ENCODE peak calls at places on chromosome 1, in eight cellular contexts. Z is mesothelial cell of epicardium, V is epithelial cell of esophagus, A is AG09319, K is A549, J is MM.1S, E is tibial nerve, S is thyroid gland. R is an unnamed sample.

GRCh38 chr1:95115708-95116137 is 1.4 kb upstream of the TLCD4 start:
- DNase-seq in S (no peak), A (no peak), K (no peak), Z (no peak), J (no peak), V (peak; percentile 72), E (no peak), R (no peak)

GRCh38 chr1:15352122-15352957 is 57.3 kb upstream of the EFHD2 start:
- DNase-seq in A (no peak), Z (no peak), S (peak; percentile 37), K (peak; percentile 88), J (no peak), E (no peak), V (peak; percentile 93), R (no peak)

GRCh38 chr1:179781962-179782361 is 38.9 kb downstream of the FAM163A start:
- DNase-seq in V (no peak), E (no peak), J (no peak), K (no peak), A (no peak), S (no peak), Z (no peak), R (no peak)

GRCh38 chr1:94422115-94422820 is 4.1 kb downstream of the ABCD3 start:
- DNase-seq in E (no peak), J (no peak), K (no peak), Z (no peak), A (no peak), V (peak; percentile 74), S (no peak), R (no peak)

GRCh38 chr1:225462714-225463574 is 35.1 kb upstream of the LBR start:
- DNase-seq in S (no peak), A (no peak), Z (no peak), E (no peak), V (peak; percentile 32), K (no peak), J (no peak), R (no peak)

GRCh38 chr1:91805343-91805801 is 80.6 kb downstream of the TGFBR3 start:
- DNase-seq in K (no peak), V (no peak), A (no peak), Z (no peak), E (no peak), J (no peak), S (no peak), R (no peak)

GRCh38 chr1:170001266-170001665 is 73.2 kb downstream of the KIFAP3 start:
- DNase-seq in E (no peak), J (no peak), A (no peak), Z (no peak), V (no peak), K (no peak), S (no peak), R (no peak)

GRCh38 chr1:89843279-89844121 is 22.7 kb downstream of the LRRC8D start:
- DNase-seq in V (peak; percentile 69), A (no peak), K (peak; percentile 72), J (peak; percentile 81), Z (peak; percentile 71), S (peak; percentile 64), E (peak; percentile 35), R (peak; percentile 90)

GRCh38 chr1:167761400-167761799 is 39.6 kb downstream of the MPZL1 start:
- DNase-seq in J (no peak), V (no peak), A (no peak), E (no peak), K (no peak), Z (no peak), S (no peak), R (no peak)

GRCh38 chr1:156623946-156624813 is 5.0 kb downstream of the HAPLN2 start:
- DNase-seq in Z (peak; percentile 65), V (peak; percentile 48), K (peak; percentile 61), S (peak; percentile 25), A (no peak), J (peak; percentile 34), E (no peak), R (peak; percentile 72)

GRCh38 chr1:34346128-34346527 is 169.4 kb downstream of the C1orf94 start:
- DNase-seq in S (no peak), E (no peak), J (no peak), Z (no peak), A (no peak), K (no peak), V (no peak), R (no peak)
- TF ChIP-seq CTCF in S (no peak), E (no peak), J (no peak), Z (no peak), A (no peak), K (no peak), V (no peak), R (no peak)

DNA sequence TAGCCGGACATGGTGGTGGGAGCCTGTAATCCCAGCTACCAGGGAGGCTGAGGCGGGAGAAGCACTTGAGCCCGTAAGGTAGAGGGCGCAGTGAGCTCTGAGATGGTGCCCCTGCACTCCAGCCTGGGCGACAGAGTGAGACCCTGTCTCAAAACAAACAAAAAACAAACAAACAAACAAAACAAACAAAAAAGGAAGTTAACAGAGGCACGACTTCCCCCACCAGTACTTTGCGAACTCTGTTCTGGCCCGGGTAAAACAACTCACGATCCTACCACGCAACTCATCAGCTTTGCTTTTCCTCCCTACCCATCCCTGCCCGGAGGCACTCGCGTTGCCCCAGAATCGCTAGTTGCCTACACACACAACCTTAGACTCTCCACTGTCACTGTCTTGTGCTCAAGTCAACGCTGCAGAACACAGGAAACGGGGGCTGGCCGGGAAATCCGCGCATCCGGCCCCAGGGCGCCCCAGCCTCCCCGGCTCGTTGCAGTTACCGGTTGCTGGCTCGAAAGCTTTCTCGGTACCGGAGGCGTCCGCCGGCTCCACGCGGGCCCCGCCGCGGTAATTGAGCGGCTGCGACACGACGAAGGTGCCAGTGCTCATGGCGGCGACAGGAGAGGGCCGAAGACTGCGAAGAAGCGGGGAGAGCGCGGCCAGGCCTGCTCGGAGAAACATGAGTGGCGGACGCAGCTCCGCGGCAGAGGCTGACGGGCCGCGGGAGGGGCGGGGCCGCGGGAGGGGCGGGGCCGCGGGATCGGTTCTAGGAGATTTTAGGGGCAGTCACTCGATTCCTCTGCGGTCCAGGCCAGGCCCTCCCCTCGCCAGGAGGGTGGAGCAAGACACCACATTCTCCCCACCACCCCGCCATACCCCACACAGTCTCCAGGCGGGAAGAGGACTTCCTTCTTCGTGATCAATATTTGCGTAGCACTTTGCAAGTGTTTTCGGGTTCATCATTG is at the start of gene ALDH9A1:
- DNase-seq in E (peak; percentile 73), S (peak; percentile 84), J (peak; percentile 91), Z (peak; percentile 84), K (peak; percentile 86), V (peak; percentile 84), A (peak; percentile 52), R (peak; percentile 92)
- TF ChIP-seq CTCF in E (no peak), S (no peak), J (peak; percentile 51), Z (no peak), K (peak; percentile 58), V (peak; percentile 35), A (peak; percentile 30), R (peak; percentile 47)

GRCh38 chr1:2132222-2133038 is 62.1 kb downstream of the FAAP20 start:
- DNase-seq in S (no peak), K (no peak), A (no peak), E (peak; percentile 25), V (peak; percentile 86), J (no peak), Z (no peak), R (no peak)
- TF ChIP-seq CTCF in S (no peak), K (no peak), A (peak; percentile 72), E (peak; percentile 18), V (peak; percentile 4), J (no peak), Z (no peak), R (peak; percentile 21)

DNA sequence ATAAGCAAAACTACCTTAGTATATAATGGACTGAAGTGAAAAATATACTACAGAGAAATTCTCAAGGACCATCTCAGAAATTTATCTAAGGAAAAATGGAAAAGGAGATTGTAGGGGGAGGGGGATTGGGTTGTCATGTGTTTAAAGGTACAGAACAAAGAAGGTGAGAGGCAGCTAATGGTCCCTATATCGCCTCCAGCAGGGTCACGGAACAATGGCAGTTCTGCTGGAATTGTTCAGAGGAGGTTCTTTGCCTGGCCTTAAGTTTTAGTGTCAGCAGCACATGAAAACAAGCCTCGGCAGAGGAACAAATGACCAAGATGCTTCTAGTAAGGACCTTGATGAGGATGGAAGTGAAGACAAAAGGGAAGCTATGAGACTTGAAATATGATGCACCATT is 42.0 kb upstream of the RGS2 start:
- DNase-seq in E (no peak), J (no peak), Z (no peak), S (no peak), K (no peak), A (no peak), V (no peak), R (no peak)
- TF ChIP-seq CTCF in E (no peak), J (no peak), Z (no peak), S (no peak), K (no peak), A (no peak), V (no peak), R (no peak)

GRCh38 chr1:36658838-36659237 is 176.1 kb upstream of the CSF3R start:
- DNase-seq in E (no peak), Z (no peak), A (no peak), V (no peak), K (no peak), J (no peak), S (no peak), R (no peak)
- TF ChIP-seq CTCF in E (no peak), Z (no peak), A (no peak), V (no peak), K (no peak), J (no peak), S (no peak), R (no peak)

GRCh38 chr1:217569021-217569420 is 61.9 kb downstream of the GPATCH2 start:
- DNase-seq in V (no peak), J (no peak), K (no peak), E (no peak), A (peak; percentile 11), Z (no peak), S (no peak), R (no peak)
- TF ChIP-seq CTCF in V (no peak), J (no peak), K (no peak), E (no peak), A (no peak), Z (no peak), S (no peak), R (no peak)

GRCh38 chr1:237736372-237737029 is 154.2 kb downstream of the ZP4 start:
- DNase-seq in Z (no peak), S (no peak), V (peak; percentile 18), E (no peak), J (peak; percentile 56), K (no peak), A (no peak), R (no peak)
- TF ChIP-seq CTCF in Z (no peak), S (no peak), V (peak; percentile 35), E (no peak), J (peak; percentile 53), K (no peak), A (no peak), R (peak; percentile 7)

GRCh38 chr1:243712890-243713425 is 137.1 kb downstream of the AKT3 start:
- DNase-seq in S (no peak), J (no peak), Z (no peak), K (no peak), A (no peak), E (no peak), V (no peak), R (no peak)
- TF ChIP-seq CTCF in S (no peak), J (no peak), Z (peak; percentile 37), K (peak; percentile 21), A (peak; percentile 29), E (no peak), V (peak; percentile 12), R (no peak)